ENCODE peak calls at places on chromosomes 1 and 21, in four cellular contexts. N is HFF-Myc, H is midbrain, P is Calu3. O is an unnamed sample.

GRCh38 chr1:56517404-56518130 is 61.8 kb downstream of the PLPP3 start:
- DNase-seq in N (no peak), H (no peak), P (no peak), O (no peak)

GRCh38 chr1:201275266-201275666 is 8.0 kb upstream of the PKP1 start:
- DNase-seq in N (no peak), H (no peak), P (peak; percentile 98), O (peak; percentile 90)

GRCh38 chr1:6367381-6368007 is 26.1 kb downstream of the ACOT7 start:
- DNase-seq in N (no peak), H (no peak), P (no peak), O (peak; percentile 49)

GRCh38 chr21:41500931-41501381 is 7.0 kb downstream of the TMPRSS2 start:
- DNase-seq in N (no peak), H (no peak), P (peak; percentile 53), O (no peak)

GRCh38 chr1:63126104-63126503 is 196.3 kb upstream of the FOXD3 start:
- DNase-seq in N (no peak), H (no peak), P (no peak), O (no peak)

GRCh38 chr1:186838380-186839076 is 9.8 kb downstream of the PLA2G4A start:
- DNase-seq in N (no peak), H (no peak), P (peak; percentile 57), O (no peak)

GRCh38 chr1:25825605-25826004 is 5.9 kb downstream of the MTFR1L start:
- DNase-seq in N (no peak), H (no peak), P (no peak), O (no peak)

GRCh38 chr1:3324704-3325535 is 129.5 kb upstream of the ARHGEF16 start:
- DNase-seq in N (no peak), H (no peak), P (no peak), O (no peak)

GRCh38 chr1:16055613-16056520 is 12.3 kb downstream of the CLCNKB start:
- DNase-seq in N (peak; percentile 41), H (peak; percentile 32), P (peak; percentile 88), O (peak; percentile 87)

GRCh38 chr1:9084883-9085282 is 15.4 kb upstream of the SLC2A5 start:
- DNase-seq in N (no peak), H (no peak), P (no peak), O (peak; percentile 81)

GRCh38 chr1:205312866-205313680 is 8.5 kb downstream of the NUAK2 start:
- DNase-seq in N (no peak), H (no peak), P (no peak), O (no peak)

GRCh38 chr1:147534386-147534785 is 6.9 kb upstream of the BCL9 start:
- DNase-seq in N (no peak), H (no peak), P (no peak), O (no peak)

GRCh38 chr1:50268049-50268448 is 155.2 kb downstream of the DMRTA2 start:
- DNase-seq in N (no peak), H (no peak), P (peak; percentile 43), O (no peak)

O was measured in heart left ventricle.